ENCODE peak calls at places on chromosomes 5 and 9, in five cellular contexts. One of them, this sample, is unnamed.

GRCh38 chr9:21546949-21547348 is 64.8 kb upstream of the IFNE start:
- DNase-seq in D341Med: no peak
- DNase-seq in ovary: no peak
- DNase-seq in IMR-90: no peak
- DNase-seq in putamen: no peak
- DNase-seq in this sample: no peak

GRCh38 chr5:135438712-135439111 is 8.4 kb downstream of the DCANP1 start:
- DNase-seq in D341Med: peak
- DNase-seq in ovary: no peak
- DNase-seq in IMR-90: no peak
- DNase-seq in putamen: no peak
- DNase-seq in this sample: no peak

GRCh38 chr9:126327016-126327749 is 554 bp downstream of the MVB12B start:
- DNase-seq in D341Med: peak
- DNase-seq in ovary: no peak
- DNase-seq in IMR-90: no peak
- DNase-seq in putamen: no peak
- DNase-seq in this sample: no peak

GRCh38 chr5:132491368-132492364 is 1.1 kb upstream of the IRF1 start:
- DNase-seq in D341Med: no peak
- DNase-seq in ovary: peak
- DNase-seq in IMR-90: no peak
- DNase-seq in putamen: no peak
- DNase-seq in this sample: no peak

GRCh38 chr9:81705578-81705977 is 16.2 kb upstream of the TLE1 start:
- DNase-seq in D341Med: no peak
- DNase-seq in ovary: no peak
- DNase-seq in IMR-90: no peak
- DNase-seq in putamen: no peak
- DNase-seq in this sample: no peak

GRCh38 chr5:180799902-180800801 is 2.5 kb downstream of the MGAT1 start:
- DNase-seq in D341Med: no peak
- DNase-seq in ovary: no peak
- DNase-seq in IMR-90: peak
- DNase-seq in putamen: no peak
- DNase-seq in this sample: peak

GRCh38 chr9:129320575-129321311 is 142.7 kb upstream of the IER5L start:
- DNase-seq in D341Med: no peak
- DNase-seq in ovary: peak
- DNase-seq in IMR-90: peak
- DNase-seq in putamen: peak
- DNase-seq in this sample: peak

GRCh38 chr5:158154226-158155005 is 295.5 kb upstream of the CLINT1 start:
- DNase-seq in D341Med: no peak
- DNase-seq in ovary: peak
- DNase-seq in IMR-90: peak
- DNase-seq in putamen: no peak
- DNase-seq in this sample: peak

GRCh38 chr9:71647094-71647591 is 121.2 kb downstream of the CEMIP2 start:
- DNase-seq in D341Med: no peak
- DNase-seq in ovary: peak
- DNase-seq in IMR-90: peak
- DNase-seq in putamen: peak
- DNase-seq in this sample: peak

GRCh38 chr9:113993838-113994540 is 84.1 kb downstream of the AMBP start:
- DNase-seq in D341Med: no peak
- DNase-seq in ovary: peak
- DNase-seq in IMR-90: peak
- DNase-seq in putamen: peak
- DNase-seq in this sample: peak

GRCh38 chr5:180640765-180641565 is 8.4 kb downstream of the FLT4 start:
- DNase-seq in D341Med: no peak
- DNase-seq in ovary: no peak
- DNase-seq in IMR-90: no peak
- DNase-seq in putamen: no peak
- DNase-seq in this sample: no peak

GRCh38 chr9:76521906-76522305 is 62.9 kb downstream of the GCNT1 start:
- DNase-seq in D341Med: no peak
- DNase-seq in ovary: no peak
- DNase-seq in IMR-90: no peak
- DNase-seq in putamen: no peak
- DNase-seq in this sample: no peak

GRCh38 chr9:124665391-124666058 is 105.6 kb downstream of the NR6A1 start:
- DNase-seq in D341Med: no peak
- DNase-seq in ovary: no peak
- DNase-seq in IMR-90: peak
- DNase-seq in putamen: no peak
- DNase-seq in this sample: peak

GRCh38 chr9:97808415-97808814 is 44.6 kb upstream of the FOXE1 start:
- DNase-seq in D341Med: no peak
- DNase-seq in ovary: no peak
- DNase-seq in IMR-90: no peak
- DNase-seq in putamen: no peak
- DNase-seq in this sample: no peak

GRCh38 chr5:83251849-83252248 is 174.5 kb downstream of the XRCC4 start:
- DNase-seq in D341Med: no peak
- DNase-seq in ovary: no peak
- DNase-seq in IMR-90: no peak
- DNase-seq in putamen: no peak
- DNase-seq in this sample: no peak

GRCh38 chr5:68265347-68265746 is 49.8 kb downstream of the PIK3R1 start:
- DNase-seq in D341Med: no peak
- DNase-seq in ovary: no peak
- DNase-seq in IMR-90: no peak
- DNase-seq in putamen: no peak
- DNase-seq in this sample: no peak

GRCh38 chr5:130871346-130872086 is 293.5 kb downstream of the HINT1 start:
- DNase-seq in D341Med: peak
- DNase-seq in ovary: no peak
- DNase-seq in IMR-90: peak
- DNase-seq in putamen: no peak
- DNase-seq in this sample: peak

GRCh38 chr9:132141364-132141947 is 20.4 kb upstream of the NTNG2 start:
- DNase-seq in D341Med: no peak
- DNase-seq in ovary: no peak
- DNase-seq in IMR-90: no peak
- DNase-seq in putamen: peak
- DNase-seq in this sample: peak

GRCh38 chr5:151068571-151069197 is 12.2 kb downstream of the TNIP1 start:
- DNase-seq in D341Med: no peak
- DNase-seq in ovary: no peak
- DNase-seq in IMR-90: peak
- DNase-seq in putamen: no peak
- DNase-seq in this sample: no peak

GRCh38 chr9:20321683-20322082 is 300.6 kb downstream of the MLLT3 start:
- DNase-seq in D341Med: no peak
- DNase-seq in ovary: no peak
- DNase-seq in IMR-90: no peak
- DNase-seq in putamen: no peak
- DNase-seq in this sample: no peak

GRCh38 chr9:5002811-5003210 is 17.7 kb downstream of the JAK2 start:
- DNase-seq in D341Med: no peak
- DNase-seq in ovary: no peak
- DNase-seq in IMR-90: peak
- DNase-seq in putamen: no peak
- DNase-seq in this sample: no peak

GRCh38 chr9:33452828-33453271 is 5.5 kb upstream of the AQP3 start:
- DNase-seq in D341Med: peak
- DNase-seq in ovary: peak
- DNase-seq in IMR-90: peak
- DNase-seq in putamen: no peak
- DNase-seq in this sample: peak

GRCh38 chr9:83141887-83142286 is 78.9 kb upstream of the RASEF start:
- DNase-seq in D341Med: no peak
- DNase-seq in ovary: no peak
- DNase-seq in IMR-90: no peak
- DNase-seq in putamen: no peak
- DNase-seq in this sample: no peak

GRCh38 chr9:77438653-77439052 is 209.5 kb downstream of the GNA14 start:
- DNase-seq in D341Med: no peak
- DNase-seq in ovary: no peak
- DNase-seq in IMR-90: no peak
- DNase-seq in putamen: no peak
- DNase-seq in this sample: no peak

GRCh38 chr5:136802382-136802781 is 437.0 kb upstream of the TRPC7 start:
- DNase-seq in D341Med: peak
- DNase-seq in ovary: no peak
- DNase-seq in IMR-90: peak
- DNase-seq in putamen: peak
- DNase-seq in this sample: no peak

GRCh38 chr5:74627511-74628120 is 12.9 kb downstream of the ENC1 start:
- DNase-seq in D341Med: no peak
- DNase-seq in ovary: no peak
- DNase-seq in IMR-90: no peak
- DNase-seq in putamen: no peak
- DNase-seq in this sample: no peak

GRCh38 chr9:15718423-15718822 is 165.6 kb downstream of the CCDC171 start:
- DNase-seq in D341Med: no peak
- DNase-seq in ovary: no peak
- DNase-seq in IMR-90: no peak
- DNase-seq in putamen: no peak
- DNase-seq in this sample: no peak

GRCh38 chr5:4893063-4893744 is 246.9 kb upstream of the ADAMTS16 start:
- DNase-seq in D341Med: no peak
- DNase-seq in ovary: no peak
- DNase-seq in IMR-90: no peak
- DNase-seq in putamen: no peak
- DNase-seq in this sample: no peak

GRCh38 chr5:31361906-31362900 is 168.7 kb downstream of the CDH6 start:
- DNase-seq in D341Med: no peak
- DNase-seq in ovary: no peak
- DNase-seq in IMR-90: peak
- DNase-seq in putamen: no peak
- DNase-seq in this sample: peak

GRCh38 chr5:76990899-76991475 is 38.1 kb downstream of the CRHBP start:
- DNase-seq in D341Med: no peak
- DNase-seq in ovary: no peak
- DNase-seq in IMR-90: no peak
- DNase-seq in putamen: no peak
- DNase-seq in this sample: no peak

GRCh38 chr5:80870442-80870841 is 89.7 kb upstream of the RASGRF2 start:
- DNase-seq in D341Med: no peak
- DNase-seq in ovary: no peak
- DNase-seq in IMR-90: no peak
- DNase-seq in putamen: peak
- DNase-seq in this sample: no peak

This sample was measured in astrocyte.